ENCODE peak calls at places on chromosomes 7 and 10, in seven cellular contexts. E is GM23338, J is A549, Q is fibroblast of the aortic adventitia, A is cardiac fibroblast, M is GM23248, B is psoas muscle. F is an unnamed sample.

GRCh38 chr7:73647725-73648592 is 19.7 kb upstream of the VPS37D start:
- DNase-seq in E (peak), A (no peak), Q (no peak), B (peak), M (peak), J (no peak), F (peak)

GRCh38 chr7:99928994-99929729 is at the start of gene GJC3:
- DNase-seq in J (peak), E (peak), B (peak), Q (peak), M (peak), A (peak), F (peak)

GRCh38 chr10:60944159-60944909 is at the start of gene RHOBTB1:
- DNase-seq in J (peak), B (peak), E (peak), Q (peak), M (peak), A (peak), F (peak)

GRCh38 chr7:156823441-156823840 is 69.5 kb downstream of the LMBR1 start:
- DNase-seq in E (no peak), A (peak), M (peak), Q (peak), B (no peak), J (no peak), F (no peak)

GRCh38 chr7:129980667-129981066 is 27.9 kb upstream of the UBE2H start:
- DNase-seq in A (no peak), B (no peak), J (no peak), M (no peak), Q (no peak), E (no peak), F (no peak)

GRCh38 chr7:14691597-14692203 is 210.9 kb downstream of the DGKB start:
- DNase-seq in A (peak), J (peak), M (peak), Q (peak), E (peak), B (peak), F (peak)

GRCh38 chr10:104353325-104354048 is at the start of gene CFAP58:
- DNase-seq in A (peak), Q (peak), B (peak), J (peak), M (peak), E (peak), F (peak)

GRCh38 chr7:116583653-116584052 is 58.8 kb downstream of the CAV1 start:
- DNase-seq in E (no peak), A (no peak), M (peak), Q (no peak), B (no peak), J (no peak), F (no peak)

GRCh38 chr7:159197066-159197975 is 52.7 kb upstream of the VIPR2 start:
- DNase-seq in E (peak), B (no peak), A (no peak), Q (no peak), M (no peak), J (no peak), F (no peak)

GRCh38 chr7:47254081-47255006 is 327.6 kb downstream of the TNS3 start:
- DNase-seq in J (peak), M (peak), A (peak), Q (peak), B (peak), E (peak), F (peak)

GRCh38 chr7:47482013-47482761 is 99.7 kb downstream of the TNS3 start:
- DNase-seq in A (peak), J (no peak), M (peak), E (no peak), B (peak), Q (peak), F (no peak)

GRCh38 chr7:64875658-64876406 is 27.2 kb upstream of the ZNF273 start:
- DNase-seq in M (no peak), J (no peak), E (no peak), A (no peak), B (no peak), Q (no peak), F (no peak)

GRCh38 chr10:34768261-34768971 is 46.7 kb downstream of the PARD3 start:
- DNase-seq in J (peak), A (peak), B (peak), M (peak), Q (peak), E (no peak), F (peak)

GRCh38 chr10:61902448-61903183 is 1.1 kb downstream of the ARID5B start:
- DNase-seq in Q (peak), E (peak), M (peak), A (peak), J (peak), B (no peak), F (peak)

GRCh38 chr7:105587899-105588690 is 6.8 kb upstream of the EFCAB10 start:
- DNase-seq in J (no peak), A (peak), M (peak), E (no peak), Q (no peak), B (no peak), F (no peak)

GRCh38 chr7:117004899-117005298 is 51.6 kb downstream of the ST7 start:
- DNase-seq in A (peak), Q (peak), E (no peak), M (peak), J (no peak), B (no peak), F (no peak)

GRCh38 chr7:92057375-92057774 is 76.9 kb downstream of the CYP51A1 start:
- DNase-seq in E (peak), A (no peak), M (no peak), Q (peak), B (no peak), J (no peak), F (no peak)

GRCh38 chr10:93742633-93743349 is 14.9 kb upstream of the LGI1 start:
- DNase-seq in A (no peak), E (no peak), J (no peak), Q (no peak), M (no peak), B (no peak), F (no peak)

GRCh38 chr7:158541330-158542010 is 46.2 kb downstream of the PTPRN2 start:
- DNase-seq in J (no peak), Q (no peak), B (no peak), A (no peak), E (no peak), M (no peak), F (no peak)

GRCh38 chr7:111499027-111499426 is 63.3 kb downstream of the IMMP2L start:
- DNase-seq in A (peak), J (peak), Q (peak), E (no peak), M (peak), B (no peak), F (no peak)

GRCh38 chr7:79506481-79506880 is 53.0 kb upstream of the MAGI2 start:
- DNase-seq in M (peak), B (no peak), Q (peak), A (peak), J (peak), E (peak), F (no peak)

GRCh38 chr10:132554991-132555647 is 17.5 kb downstream of the INPP5A start:
- DNase-seq in A (no peak), Q (no peak), B (no peak), E (no peak), M (no peak), J (no peak), F (no peak)

GRCh38 chr7:148620749-148621372 is 30.3 kb downstream of the C7orf33 start:
- DNase-seq in E (no peak), A (no peak), B (no peak), Q (no peak), M (no peak), J (peak), F (no peak)

GRCh38 chr10:78672898-78673297 is 395.9 kb upstream of the ZMIZ1 start:
- DNase-seq in B (no peak), J (no peak), Q (peak), M (peak), A (no peak), E (no peak), F (no peak)

GRCh38 chr10:73648252-73648651 is 7.0 kb upstream of the MYOZ1 start:
- DNase-seq in J (no peak), B (no peak), M (peak), Q (no peak), A (no peak), E (peak), F (no peak)

GRCh38 chr7:36474283-36475010 is 84.8 kb downstream of the ANLN start:
- DNase-seq in E (no peak), Q (peak), B (no peak), A (peak), M (no peak), J (no peak), F (no peak)

GRCh38 chr7:1669954-1670893 is at the start of gene ELFN1:
- DNase-seq in M (peak), B (peak), Q (peak), E (peak), A (peak), J (peak), F (no peak)

GRCh38 chr7:42189535-42189934 is 47.5 kb downstream of the GLI3 start:
- DNase-seq in E (no peak), M (peak), A (peak), J (no peak), Q (peak), B (no peak), F (no peak)

GRCh38 chr10:14116837-14117236 is 213.9 kb downstream of the FRMD4A start:
- DNase-seq in Q (no peak), B (no peak), J (no peak), E (no peak), M (no peak), A (no peak), F (no peak)

GRCh38 chr7:124779194-124779593 is 13.6 kb upstream of the GPR37 start:
- DNase-seq in J (no peak), A (no peak), Q (no peak), B (no peak), M (no peak), E (no peak), F (no peak)

GRCh38 chr7:143434660-143435059 is 8.6 kb upstream of the TAS2R60 start:
- DNase-seq in M (peak), Q (peak), J (peak), E (no peak), B (peak), A (peak), F (peak)

DNA sequence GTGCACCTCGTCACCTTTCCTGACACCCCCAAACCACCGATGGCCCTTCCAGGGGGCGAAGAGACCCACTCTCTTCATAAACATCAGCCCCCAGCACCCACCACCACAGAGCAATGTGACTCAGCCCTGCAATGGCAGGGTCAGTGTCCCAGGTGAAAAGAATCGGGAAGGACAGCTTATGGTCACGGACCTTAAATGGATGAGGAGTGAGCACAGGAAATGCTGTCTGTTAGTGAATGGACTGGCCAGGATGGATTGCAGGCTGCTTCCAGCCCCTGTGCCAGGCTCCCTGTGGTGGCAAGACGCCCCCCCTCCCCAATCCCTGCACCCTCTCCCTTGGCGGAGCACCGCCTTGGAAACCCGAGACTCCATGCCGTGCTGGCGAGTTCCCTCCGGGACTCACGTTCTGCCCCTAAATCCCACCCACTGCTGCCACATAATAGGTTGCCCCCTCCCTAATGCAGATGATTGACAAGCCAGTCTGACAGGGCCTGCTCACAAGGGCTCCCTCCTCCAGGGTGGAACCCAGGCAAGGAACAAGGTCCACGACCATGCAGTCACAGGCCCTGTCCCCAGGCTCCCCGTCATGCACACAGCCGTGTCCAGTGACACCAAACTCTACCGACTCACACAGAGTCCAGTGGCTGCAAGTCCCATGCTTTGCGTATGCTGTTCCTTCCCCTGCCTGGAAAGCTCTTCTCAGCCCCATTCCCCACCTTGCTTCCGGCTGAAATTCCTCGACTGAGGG is 7.3 kb downstream of the ASB13 start:
- DNase-seq in E (peak), Q (no peak), B (no peak), J (no peak), M (no peak), A (no peak), F (no peak)
- H3K4me3 ChIP-seq in E (peak), Q (no peak), B (no peak), J (no peak), M (no peak), A (no peak), F (no peak)

GRCh38 chr7:150799156-150799555 is 1.0 kb downstream of the TMEM176B start:
- DNase-seq in B (no peak), M (no peak), E (no peak), J (no peak), Q (no peak), A (no peak), F (no peak)

GRCh38 chr7:150801242-150801945 is 825 bp downstream of the TMEM176A start:
- DNase-seq in B (no peak), A (no peak), E (no peak), Q (no peak), M (no peak), J (no peak), F (peak)

GRCh38 chr7:150800576-150801241 is at the start of gene TMEM176A:
- DNase-seq in M (no peak), B (no peak), E (peak), J (no peak), Q (no peak), A (no peak), F (peak)

GRCh38 chr7:150801946-150802771 is 1.6 kb downstream of the TMEM176A start:
- DNase-seq in E (no peak), A (no peak), J (no peak), B (no peak), Q (no peak), M (no peak), F (peak)

GRCh38 chr7:150799741-150800575 is at the start of gene TMEM176B:
- DNase-seq in E (peak), Q (no peak), B (peak), J (no peak), M (no peak), A (no peak), F (peak)
- H3K4me3 ChIP-seq in E (peak), Q (no peak), B (peak), J (no peak), M (no peak), A (no peak), F (peak)

GRCh38 chr10:119252470-119253151 is 45.2 kb downstream of the GRK5 start:
- DNase-seq in A (no peak), Q (no peak), B (no peak), M (no peak), E (no peak), J (no peak), F (no peak)

GRCh38 chr10:119253433-119254174 is 46.2 kb downstream of the GRK5 start:
- DNase-seq in A (peak), M (peak), B (peak), Q (peak), E (peak), J (peak), F (peak)

GRCh38 chr10:119250641-119251314 is 43.4 kb downstream of the GRK5 start:
- DNase-seq in M (peak), Q (peak), A (peak), E (no peak), B (no peak), J (peak), F (no peak)

GRCh38 chr10:119252051-119252465 is 44.7 kb downstream of the GRK5 start:
- DNase-seq in B (peak), Q (peak), J (no peak), E (no peak), A (peak), M (no peak), F (no peak)

DNA sequence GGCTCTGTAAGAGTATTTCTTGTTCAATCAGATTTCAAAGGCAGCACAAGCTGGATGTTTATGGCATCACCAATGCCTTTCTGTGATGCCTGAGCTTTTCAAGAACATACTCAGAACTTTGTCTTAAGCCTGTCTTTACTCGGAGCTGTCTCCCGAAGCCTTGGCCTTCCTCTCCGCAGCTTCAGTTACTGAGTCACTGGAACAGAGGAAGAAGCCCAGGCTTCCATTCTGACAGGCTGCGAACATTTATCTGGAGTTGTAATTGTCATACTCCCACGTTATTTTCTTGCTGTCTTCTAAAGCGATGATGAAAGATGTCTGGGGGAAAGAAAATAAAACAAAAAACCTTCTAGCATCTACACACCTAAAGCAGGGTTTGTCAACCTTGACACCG is 43.9 kb downstream of the GRK5 start:
- DNase-seq in J (no peak), B (no peak), A (peak), Q (peak), M (peak), E (no peak), F (no peak)
- H3K4me3 ChIP-seq in J (no peak), B (no peak), A (no peak), Q (no peak), M (peak), E (no peak), F (no peak)

DNA sequence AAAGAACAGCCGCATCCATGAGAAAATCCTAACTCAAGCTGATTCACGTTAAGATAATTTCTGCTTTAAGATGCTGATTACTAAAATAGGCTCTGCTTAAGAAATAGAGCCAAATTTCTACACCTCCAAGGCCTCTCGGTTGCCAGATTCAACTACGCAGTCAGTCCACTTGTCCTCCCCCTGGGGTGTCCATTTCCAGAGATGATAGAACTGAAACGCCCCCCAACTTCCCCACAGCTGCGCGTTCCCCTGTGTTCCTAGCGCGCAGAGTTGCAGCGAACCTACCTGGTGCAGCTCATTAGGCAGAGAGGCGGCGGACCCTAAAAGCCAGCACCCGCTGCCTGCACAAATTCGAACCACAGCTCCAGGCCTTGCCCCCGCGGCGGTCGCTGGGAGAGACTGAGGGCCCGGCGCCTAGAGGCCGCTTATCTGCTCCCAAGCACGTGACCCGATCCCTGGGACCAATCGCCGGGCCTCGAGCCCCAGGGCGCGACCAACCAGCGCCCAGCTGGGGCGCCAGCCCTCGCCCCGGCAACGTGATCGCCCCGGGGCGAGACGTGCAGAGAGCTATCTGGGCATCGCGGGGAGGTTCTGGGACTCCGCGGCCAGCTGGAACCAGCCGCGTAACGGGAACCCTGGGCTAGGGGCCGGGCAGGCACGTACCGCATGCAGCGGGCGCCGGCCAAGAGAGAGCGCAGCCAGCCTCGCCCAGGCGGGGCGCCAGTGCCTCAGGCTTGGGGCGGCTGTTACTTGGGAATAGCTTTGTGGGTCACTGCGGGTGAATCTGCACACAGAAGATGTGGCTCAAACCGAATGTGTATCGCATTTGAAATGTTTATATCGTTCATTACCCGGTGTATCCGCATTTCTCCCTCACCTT is at the start of gene PPP1R3C:
- DNase-seq in A (peak), M (peak), E (peak), Q (peak), B (peak), J (peak), F (peak)
- H3K4me3 ChIP-seq in A (peak), M (peak), E (peak), Q (peak), B (peak), J (peak), F (no peak)

DNA sequence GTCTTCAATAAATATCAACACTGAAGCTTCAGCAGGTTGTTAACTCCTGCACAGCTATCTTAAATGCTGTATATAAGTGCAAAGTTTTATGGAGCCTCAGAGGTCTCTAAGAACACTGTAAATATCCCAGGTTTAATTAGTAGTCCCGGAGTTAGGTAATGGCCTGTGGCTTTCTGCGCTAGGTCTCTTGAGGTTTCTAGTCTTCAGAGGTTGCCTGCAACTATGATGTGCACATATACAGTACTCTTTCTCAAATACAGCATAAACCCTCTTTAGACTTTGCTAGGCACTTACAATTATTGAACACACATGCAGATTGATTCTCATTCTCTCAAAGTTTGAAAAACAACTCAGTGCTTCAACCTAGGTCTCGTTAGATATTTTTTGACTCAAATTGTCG is 2.3 kb downstream of the KLLN start:
- DNase-seq in J (no peak), M (no peak), Q (no peak), A (no peak), E (no peak), B (no peak), F (no peak)
- H3K4me3 ChIP-seq in J (no peak), M (peak), Q (no peak), A (no peak), E (peak), B (no peak), F (no peak)